ENCODE peak calls at places on chromosomes 6 and 20, in nine cellular contexts. One of them, this sample, is unnamed.

GRCh38 chr6:41120058-41120457 is 34.1 kb downstream of the TREML1 start:
- DNase-seq in fibroblast of pulmonary artery: no peak
- DNase-seq in WTC11: no peak
- DNase-seq in mucosa of descending colon: no peak
- DNase-seq in IMR-90: no peak
- DNase-seq in GM10248: no peak
- DNase-seq in AG09319: no peak
- DNase-seq in fibroblast of mammary gland: no peak
- DNase-seq in BE2C: no peak
- DNase-seq in this sample: no peak

GRCh38 chr6:118755941-118756646 is 104.7 kb upstream of the CEP85L start:
- DNase-seq in fibroblast of pulmonary artery: no peak
- DNase-seq in WTC11: no peak
- DNase-seq in mucosa of descending colon: no peak
- DNase-seq in IMR-90: no peak
- DNase-seq in GM10248: no peak
- DNase-seq in AG09319: no peak
- DNase-seq in fibroblast of mammary gland: no peak
- DNase-seq in BE2C: no peak
- DNase-seq in this sample: no peak

GRCh38 chr20:21505161-21505809 is 8.6 kb downstream of the NKX2-2 start:
- DNase-seq in fibroblast of pulmonary artery: peak; percentile 51
- DNase-seq in WTC11: peak; percentile 94
- DNase-seq in mucosa of descending colon: no peak
- DNase-seq in IMR-90: peak; percentile 22
- DNase-seq in GM10248: peak; percentile 83
- DNase-seq in AG09319: no peak
- DNase-seq in fibroblast of mammary gland: peak; percentile 56
- DNase-seq in BE2C: peak; percentile 77
- DNase-seq in this sample: peak; percentile 90

GRCh38 chr6:10112871-10113584 is 301.8 kb downstream of the TFAP2A start:
- DNase-seq in fibroblast of pulmonary artery: no peak
- DNase-seq in WTC11: peak; percentile 50
- DNase-seq in mucosa of descending colon: no peak
- DNase-seq in IMR-90: no peak
- DNase-seq in GM10248: no peak
- DNase-seq in AG09319: no peak
- DNase-seq in fibroblast of mammary gland: no peak
- DNase-seq in BE2C: no peak
- DNase-seq in this sample: no peak

GRCh38 chr6:27495386-27496135 is 22.7 kb upstream of the ZNF184 start:
- DNase-seq in fibroblast of pulmonary artery: peak; percentile 83
- DNase-seq in WTC11: peak; percentile 89
- DNase-seq in mucosa of descending colon: no peak
- DNase-seq in IMR-90: peak; percentile 91
- DNase-seq in GM10248: peak; percentile 51
- DNase-seq in AG09319: peak; percentile 72
- DNase-seq in fibroblast of mammary gland: peak; percentile 90
- DNase-seq in BE2C: peak; percentile 77
- DNase-seq in this sample: no peak

GRCh38 chr20:18403269-18403668 is 63.6 kb downstream of the DZANK1 start:
- DNase-seq in fibroblast of pulmonary artery: no peak
- DNase-seq in WTC11: no peak
- DNase-seq in mucosa of descending colon: no peak
- DNase-seq in IMR-90: no peak
- DNase-seq in GM10248: no peak
- DNase-seq in AG09319: no peak
- DNase-seq in fibroblast of mammary gland: no peak
- DNase-seq in BE2C: no peak
- DNase-seq in this sample: no peak

GRCh38 chr20:9294081-9294480 is 220.3 kb upstream of the LAMP5 start:
- DNase-seq in fibroblast of pulmonary artery: peak; percentile 26
- DNase-seq in WTC11: no peak
- DNase-seq in mucosa of descending colon: no peak
- DNase-seq in IMR-90: peak; percentile 84
- DNase-seq in GM10248: no peak
- DNase-seq in AG09319: peak; percentile 23
- DNase-seq in fibroblast of mammary gland: peak; percentile 71
- DNase-seq in BE2C: no peak
- DNase-seq in this sample: no peak

GRCh38 chr6:11766056-11766455 is 12.5 kb downstream of the ADTRP start:
- DNase-seq in fibroblast of pulmonary artery: peak; percentile 33
- DNase-seq in WTC11: no peak
- DNase-seq in mucosa of descending colon: no peak
- DNase-seq in IMR-90: peak; percentile 54
- DNase-seq in GM10248: no peak
- DNase-seq in AG09319: no peak
- DNase-seq in fibroblast of mammary gland: no peak
- DNase-seq in BE2C: no peak
- DNase-seq in this sample: no peak

GRCh38 chr6:33453361-33454008 is 891 bp upstream of the ZBTB9 start:
- DNase-seq in fibroblast of pulmonary artery: no peak
- DNase-seq in WTC11: no peak
- DNase-seq in mucosa of descending colon: no peak
- DNase-seq in IMR-90: no peak
- DNase-seq in GM10248: no peak
- DNase-seq in AG09319: no peak
- DNase-seq in fibroblast of mammary gland: peak; percentile 8
- DNase-seq in BE2C: no peak
- DNase-seq in this sample: no peak

GRCh38 chr6:129733290-129733689 is 23.3 kb upstream of the ARHGAP18 start:
- DNase-seq in fibroblast of pulmonary artery: no peak
- DNase-seq in WTC11: no peak
- DNase-seq in mucosa of descending colon: no peak
- DNase-seq in IMR-90: no peak
- DNase-seq in GM10248: no peak
- DNase-seq in AG09319: no peak
- DNase-seq in fibroblast of mammary gland: no peak
- DNase-seq in BE2C: no peak
- DNase-seq in this sample: no peak

GRCh38 chr20:44336086-44336485 is 757 bp upstream of the R3HDML start:
- DNase-seq in fibroblast of pulmonary artery: no peak
- DNase-seq in WTC11: peak; percentile 61
- DNase-seq in mucosa of descending colon: no peak
- DNase-seq in IMR-90: no peak
- DNase-seq in GM10248: no peak
- DNase-seq in AG09319: no peak
- DNase-seq in fibroblast of mammary gland: no peak
- DNase-seq in BE2C: no peak
- DNase-seq in this sample: no peak

GRCh38 chr20:57215826-57216471 is 50.5 kb downstream of the BMP7 start:
- DNase-seq in fibroblast of pulmonary artery: no peak
- DNase-seq in WTC11: no peak
- DNase-seq in mucosa of descending colon: no peak
- DNase-seq in IMR-90: no peak
- DNase-seq in GM10248: no peak
- DNase-seq in AG09319: no peak
- DNase-seq in fibroblast of mammary gland: no peak
- DNase-seq in BE2C: no peak
- DNase-seq in this sample: no peak

GRCh38 chr6:168045141-168045691 is 33.8 kb downstream of the FRMD1 start:
- DNase-seq in fibroblast of pulmonary artery: no peak
- DNase-seq in WTC11: no peak
- DNase-seq in mucosa of descending colon: peak; percentile 43
- DNase-seq in IMR-90: no peak
- DNase-seq in GM10248: no peak
- DNase-seq in AG09319: no peak
- DNase-seq in fibroblast of mammary gland: no peak
- DNase-seq in BE2C: no peak
- DNase-seq in this sample: no peak

GRCh38 chr6:17719323-17720041 is 12.8 kb upstream of the NUP153 start:
- DNase-seq in fibroblast of pulmonary artery: no peak
- DNase-seq in WTC11: no peak
- DNase-seq in mucosa of descending colon: no peak
- DNase-seq in IMR-90: no peak
- DNase-seq in GM10248: no peak
- DNase-seq in AG09319: no peak
- DNase-seq in fibroblast of mammary gland: no peak
- DNase-seq in BE2C: no peak
- DNase-seq in this sample: no peak

GRCh38 chr6:113306552-113307145 is 550.5 kb upstream of the MARCKS start:
- DNase-seq in fibroblast of pulmonary artery: peak; percentile 29
- DNase-seq in WTC11: peak; percentile 54
- DNase-seq in mucosa of descending colon: peak; percentile 62
- DNase-seq in IMR-90: no peak
- DNase-seq in GM10248: peak; percentile 35
- DNase-seq in AG09319: no peak
- DNase-seq in fibroblast of mammary gland: peak; percentile 43
- DNase-seq in BE2C: peak; percentile 53
- DNase-seq in this sample: no peak

GRCh38 chr20:14712302-14712739 is 374.9 kb upstream of the FLRT3 start:
- DNase-seq in fibroblast of pulmonary artery: peak; percentile 80
- DNase-seq in WTC11: no peak
- DNase-seq in mucosa of descending colon: no peak
- DNase-seq in IMR-90: peak; percentile 67
- DNase-seq in GM10248: no peak
- DNase-seq in AG09319: peak; percentile 18
- DNase-seq in fibroblast of mammary gland: peak; percentile 4
- DNase-seq in BE2C: no peak
- DNase-seq in this sample: no peak

GRCh38 chr6:10395171-10395945 is 19.5 kb downstream of the TFAP2A start:
- DNase-seq in fibroblast of pulmonary artery: no peak
- DNase-seq in WTC11: no peak
- DNase-seq in mucosa of descending colon: no peak
- DNase-seq in IMR-90: no peak
- DNase-seq in GM10248: no peak
- DNase-seq in AG09319: no peak
- DNase-seq in fibroblast of mammary gland: no peak
- DNase-seq in BE2C: no peak
- DNase-seq in this sample: no peak

GRCh38 chr6:36436466-36436865 is 6.2 kb downstream of the PXT1 start:
- DNase-seq in fibroblast of pulmonary artery: peak; percentile 89
- DNase-seq in WTC11: no peak
- DNase-seq in mucosa of descending colon: no peak
- DNase-seq in IMR-90: peak; percentile 83
- DNase-seq in GM10248: no peak
- DNase-seq in AG09319: no peak
- DNase-seq in fibroblast of mammary gland: peak; percentile 71
- DNase-seq in BE2C: no peak
- DNase-seq in this sample: no peak

GRCh38 chr6:32198866-32199265 is 6.4 kb upstream of the GPSM3 start:
- DNase-seq in fibroblast of pulmonary artery: no peak
- DNase-seq in WTC11: no peak
- DNase-seq in mucosa of descending colon: no peak
- DNase-seq in IMR-90: no peak
- DNase-seq in GM10248: no peak
- DNase-seq in AG09319: no peak
- DNase-seq in fibroblast of mammary gland: no peak
- DNase-seq in BE2C: no peak
- DNase-seq in this sample: no peak
- TF ChIP-seq CTCF in fibroblast of pulmonary artery: no peak
- TF ChIP-seq CTCF in WTC11: no peak
- TF ChIP-seq CTCF in mucosa of descending colon: no peak
- TF ChIP-seq CTCF in IMR-90: no peak
- TF ChIP-seq CTCF in GM10248: no peak
- TF ChIP-seq CTCF in AG09319: no peak
- TF ChIP-seq CTCF in fibroblast of mammary gland: no peak
- TF ChIP-seq CTCF in BE2C: no peak
- TF ChIP-seq CTCF in this sample: no peak

DNA sequence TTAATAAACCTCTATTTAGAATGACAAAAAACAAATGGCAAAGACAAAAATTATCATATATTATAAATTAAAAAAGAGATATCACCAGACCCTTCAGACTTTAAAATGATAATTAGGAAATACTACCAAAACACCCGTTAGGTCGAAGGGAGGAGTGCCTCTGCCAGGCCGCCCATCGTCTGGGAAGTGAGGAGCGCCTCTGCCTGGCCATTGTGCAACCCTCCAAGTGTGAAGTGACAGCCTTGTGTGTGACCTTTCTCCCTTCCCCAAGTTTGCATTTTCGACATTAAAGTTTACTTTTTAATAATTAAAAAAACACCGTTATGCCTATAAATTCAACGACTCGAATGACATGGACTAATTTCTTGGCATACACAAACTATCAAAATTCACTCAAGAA is 64.5 kb upstream of the TASP1 start:
- DNase-seq in fibroblast of pulmonary artery: no peak
- DNase-seq in WTC11: peak; percentile 45
- DNase-seq in mucosa of descending colon: no peak
- DNase-seq in IMR-90: no peak
- DNase-seq in GM10248: no peak
- DNase-seq in AG09319: no peak
- DNase-seq in fibroblast of mammary gland: no peak
- DNase-seq in BE2C: no peak
- DNase-seq in this sample: no peak
- TF ChIP-seq CTCF in fibroblast of pulmonary artery: no peak
- TF ChIP-seq CTCF in WTC11: no peak
- TF ChIP-seq CTCF in mucosa of descending colon: no peak
- TF ChIP-seq CTCF in IMR-90: no peak
- TF ChIP-seq CTCF in GM10248: no peak
- TF ChIP-seq CTCF in AG09319: no peak
- TF ChIP-seq CTCF in fibroblast of mammary gland: no peak
- TF ChIP-seq CTCF in BE2C: peak; percentile 3
- TF ChIP-seq CTCF in this sample: no peak

GRCh38 chr20:58692579-58693225 is at the start of gene NPEPL1:
- DNase-seq in fibroblast of pulmonary artery: peak; percentile 72
- DNase-seq in WTC11: peak; percentile 58
- DNase-seq in mucosa of descending colon: peak; percentile 78
- DNase-seq in IMR-90: peak; percentile 67
- DNase-seq in GM10248: peak; percentile 95
- DNase-seq in AG09319: peak; percentile 48
- DNase-seq in fibroblast of mammary gland: peak; percentile 72
- DNase-seq in BE2C: no peak
- DNase-seq in this sample: peak; percentile 75
- TF ChIP-seq CTCF in fibroblast of pulmonary artery: no peak
- TF ChIP-seq CTCF in WTC11: no peak
- TF ChIP-seq CTCF in mucosa of descending colon: peak; percentile 21
- TF ChIP-seq CTCF in IMR-90: peak; percentile 45
- TF ChIP-seq CTCF in GM10248: peak; percentile 63
- TF ChIP-seq CTCF in AG09319: no peak
- TF ChIP-seq CTCF in fibroblast of mammary gland: no peak
- TF ChIP-seq CTCF in BE2C: no peak
- TF ChIP-seq CTCF in this sample: no peak

DNA sequence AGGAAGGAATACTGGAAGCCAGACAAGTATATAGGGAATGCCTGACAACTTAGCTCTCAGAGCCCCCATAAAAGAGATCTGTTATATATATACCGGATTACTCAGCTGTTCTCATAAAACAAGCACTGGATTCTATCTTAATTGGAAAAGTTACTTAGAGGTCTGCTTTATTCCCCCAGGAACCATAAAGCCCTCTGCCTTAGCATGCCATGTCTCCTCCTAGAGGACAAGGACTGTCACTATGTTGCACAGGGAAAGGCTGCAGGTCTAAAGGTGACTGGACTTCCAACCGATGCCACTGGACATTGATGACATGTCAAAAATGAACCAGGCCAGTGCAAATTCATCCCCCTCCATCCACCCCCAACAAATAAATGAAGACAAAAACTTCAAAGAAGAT is 6.4 kb downstream of the EXOC2 start:
- DNase-seq in fibroblast of pulmonary artery: no peak
- DNase-seq in WTC11: no peak
- DNase-seq in mucosa of descending colon: no peak
- DNase-seq in IMR-90: no peak
- DNase-seq in GM10248: no peak
- DNase-seq in AG09319: no peak
- DNase-seq in fibroblast of mammary gland: no peak
- DNase-seq in BE2C: peak; percentile 49
- DNase-seq in this sample: no peak
- TF ChIP-seq CTCF in fibroblast of pulmonary artery: peak; percentile 31
- TF ChIP-seq CTCF in WTC11: no peak
- TF ChIP-seq CTCF in mucosa of descending colon: no peak
- TF ChIP-seq CTCF in IMR-90: peak; percentile 35
- TF ChIP-seq CTCF in GM10248: peak; percentile 26
- TF ChIP-seq CTCF in AG09319: no peak
- TF ChIP-seq CTCF in fibroblast of mammary gland: no peak
- TF ChIP-seq CTCF in BE2C: peak; percentile 62
- TF ChIP-seq CTCF in this sample: peak; percentile 31